ENCODE peak calls at places on chromosomes 5 and 9, in ten cellular contexts. One of them, this sample, is unnamed. For H3K27me3, the result is how much of the 10 kb centered on the place peaks cover.

GRCh38 chr5:111976705-111977104 is 219.7 kb upstream of the NREP start:
- DNase-seq in tibial artery: no peak
- DNase-seq in breast epithelium: no peak
- DNase-seq in PC-3: peak
- DNase-seq in left ventricle myocardium inferior: no peak
- DNase-seq in mammary epithelial cell: no peak
- DNase-seq in SK-N-SH: no peak
- DNase-seq in heart left ventricle: no peak
- DNase-seq in body of pancreas: no peak
- DNase-seq in bronchial epithelial cell: no peak
- DNase-seq in this sample: no peak

GRCh38 chr9:38393128-38393809 is 767 bp downstream of the ALDH1B1 start:
- DNase-seq in mammary epithelial cell: no peak
- DNase-seq in bronchial epithelial cell: no peak
- DNase-seq in breast epithelium: no peak
- DNase-seq in tibial artery: no peak
- DNase-seq in heart left ventricle: no peak
- DNase-seq in SK-N-SH: peak
- DNase-seq in body of pancreas: no peak
- DNase-seq in PC-3: no peak
- DNase-seq in left ventricle myocardium inferior: no peak
- DNase-seq in this sample: no peak

GRCh38 chr5:98106116-98107088 is 667.1 kb upstream of the RGMB start:
- DNase-seq in body of pancreas: no peak
- DNase-seq in breast epithelium: no peak
- DNase-seq in SK-N-SH: no peak
- DNase-seq in bronchial epithelial cell: no peak
- DNase-seq in heart left ventricle: no peak
- DNase-seq in tibial artery: no peak
- DNase-seq in left ventricle myocardium inferior: no peak
- DNase-seq in PC-3: no peak
- DNase-seq in mammary epithelial cell: no peak
- DNase-seq in this sample: no peak

GRCh38 chr9:138076650-138077009 is 199.0 kb downstream of the CACNA1B start:
- DNase-seq in SK-N-SH: peak
- DNase-seq in PC-3: no peak
- DNase-seq in body of pancreas: no peak
- DNase-seq in left ventricle myocardium inferior: no peak
- DNase-seq in heart left ventricle: no peak
- DNase-seq in bronchial epithelial cell: no peak
- DNase-seq in tibial artery: no peak
- DNase-seq in breast epithelium: no peak
- DNase-seq in mammary epithelial cell: no peak
- DNase-seq in this sample: no peak

GRCh38 chr5:113336975-113337374 is 97.8 kb downstream of the TSSK1B start:
- DNase-seq in heart left ventricle: peak
- DNase-seq in breast epithelium: no peak
- DNase-seq in PC-3: peak
- DNase-seq in SK-N-SH: peak
- DNase-seq in body of pancreas: no peak
- DNase-seq in left ventricle myocardium inferior: no peak
- DNase-seq in bronchial epithelial cell: peak
- DNase-seq in mammary epithelial cell: peak
- DNase-seq in tibial artery: peak
- DNase-seq in this sample: no peak

GRCh38 chr5:14399054-14399657 is 182.4 kb upstream of the OTULINL start:
- DNase-seq in PC-3: peak
- DNase-seq in tibial artery: no peak
- DNase-seq in SK-N-SH: peak
- DNase-seq in bronchial epithelial cell: peak
- DNase-seq in mammary epithelial cell: peak
- DNase-seq in body of pancreas: no peak
- DNase-seq in heart left ventricle: no peak
- DNase-seq in breast epithelium: no peak
- DNase-seq in left ventricle myocardium inferior: no peak
- DNase-seq in this sample: peak

GRCh38 chr5:72234265-72234700 is 85.8 kb downstream of the MRPS27 start:
- DNase-seq in left ventricle myocardium inferior: no peak
- DNase-seq in PC-3: peak
- DNase-seq in mammary epithelial cell: peak
- DNase-seq in breast epithelium: no peak
- DNase-seq in SK-N-SH: no peak
- DNase-seq in bronchial epithelial cell: peak
- DNase-seq in heart left ventricle: no peak
- DNase-seq in tibial artery: no peak
- DNase-seq in body of pancreas: no peak
- DNase-seq in this sample: no peak

GRCh38 chr5:82277613-82277986 is 554 bp downstream of the RPS23 start:
- DNase-seq in SK-N-SH: peak
- DNase-seq in heart left ventricle: no peak
- DNase-seq in PC-3: no peak
- DNase-seq in left ventricle myocardium inferior: no peak
- DNase-seq in bronchial epithelial cell: no peak
- DNase-seq in breast epithelium: no peak
- DNase-seq in body of pancreas: no peak
- DNase-seq in mammary epithelial cell: no peak
- DNase-seq in tibial artery: no peak
- DNase-seq in this sample: no peak

GRCh38 chr5:15763754-15764153 is 263.8 kb downstream of the FBXL7 start:
- DNase-seq in PC-3: no peak
- DNase-seq in left ventricle myocardium inferior: no peak
- DNase-seq in bronchial epithelial cell: peak
- DNase-seq in tibial artery: no peak
- DNase-seq in breast epithelium: no peak
- DNase-seq in heart left ventricle: no peak
- DNase-seq in mammary epithelial cell: no peak
- DNase-seq in SK-N-SH: peak
- DNase-seq in body of pancreas: no peak
- DNase-seq in this sample: no peak

GRCh38 chr5:109844695-109845094 is 155.0 kb downstream of the MAN2A1 start:
- DNase-seq in PC-3: peak
- DNase-seq in body of pancreas: no peak
- DNase-seq in bronchial epithelial cell: peak
- DNase-seq in breast epithelium: no peak
- DNase-seq in SK-N-SH: no peak
- DNase-seq in left ventricle myocardium inferior: no peak
- DNase-seq in mammary epithelial cell: peak
- DNase-seq in heart left ventricle: no peak
- DNase-seq in tibial artery: no peak
- DNase-seq in this sample: no peak

GRCh38 chr5:50962934-50963646 is 296.7 kb downstream of the PARP8 start:
- DNase-seq in PC-3: peak
- DNase-seq in body of pancreas: peak
- DNase-seq in left ventricle myocardium inferior: peak
- DNase-seq in mammary epithelial cell: peak
- DNase-seq in breast epithelium: peak
- DNase-seq in SK-N-SH: peak
- DNase-seq in bronchial epithelial cell: peak
- DNase-seq in tibial artery: peak
- DNase-seq in heart left ventricle: peak
- DNase-seq in this sample: peak

GRCh38 chr5:63032343-63032742 is 453.7 kb downstream of the LRRC70 start:
- DNase-seq in heart left ventricle: no peak
- DNase-seq in body of pancreas: no peak
- DNase-seq in PC-3: no peak
- DNase-seq in mammary epithelial cell: no peak
- DNase-seq in left ventricle myocardium inferior: no peak
- DNase-seq in tibial artery: no peak
- DNase-seq in SK-N-SH: no peak
- DNase-seq in bronchial epithelial cell: no peak
- DNase-seq in breast epithelium: no peak
- DNase-seq in this sample: peak

GRCh38 chr9:37902804-37903580 is 935 bp downstream of the SLC25A51 start:
- DNase-seq in body of pancreas: no peak
- DNase-seq in tibial artery: no peak
- DNase-seq in left ventricle myocardium inferior: no peak
- DNase-seq in PC-3: peak
- DNase-seq in mammary epithelial cell: peak
- DNase-seq in SK-N-SH: no peak
- DNase-seq in breast epithelium: no peak
- DNase-seq in bronchial epithelial cell: peak
- DNase-seq in heart left ventricle: no peak
- DNase-seq in this sample: no peak

GRCh38 chr9:90848866-90849265 is 47.2 kb downstream of the SYK start:
- DNase-seq in left ventricle myocardium inferior: no peak
- DNase-seq in bronchial epithelial cell: no peak
- DNase-seq in breast epithelium: no peak
- DNase-seq in PC-3: no peak
- DNase-seq in body of pancreas: no peak
- DNase-seq in tibial artery: no peak
- DNase-seq in SK-N-SH: no peak
- DNase-seq in heart left ventricle: no peak
- DNase-seq in mammary epithelial cell: no peak
- DNase-seq in this sample: no peak

GRCh38 chr9:33320568-33321261 is 30.4 kb downstream of the NFX1 start:
- DNase-seq in bronchial epithelial cell: peak
- DNase-seq in body of pancreas: no peak
- DNase-seq in heart left ventricle: no peak
- DNase-seq in mammary epithelial cell: peak
- DNase-seq in left ventricle myocardium inferior: no peak
- DNase-seq in SK-N-SH: no peak
- DNase-seq in tibial artery: peak
- DNase-seq in PC-3: peak
- DNase-seq in breast epithelium: no peak
- DNase-seq in this sample: no peak

GRCh38 chr5:2756211-2756746 is 4.8 kb upstream of the IRX2 start:
- DNase-seq in heart left ventricle: no peak
- DNase-seq in body of pancreas: no peak
- DNase-seq in bronchial epithelial cell: peak
- DNase-seq in mammary epithelial cell: peak
- DNase-seq in SK-N-SH: no peak
- DNase-seq in left ventricle myocardium inferior: no peak
- DNase-seq in PC-3: peak
- DNase-seq in breast epithelium: peak
- DNase-seq in tibial artery: no peak
- DNase-seq in this sample: peak

GRCh38 chr9:137040568-137040967 is 5.4 kb downstream of the NPDC1 start:
- DNase-seq in mammary epithelial cell: no peak
- DNase-seq in body of pancreas: no peak
- DNase-seq in SK-N-SH: no peak
- DNase-seq in PC-3: no peak
- DNase-seq in heart left ventricle: no peak
- DNase-seq in bronchial epithelial cell: no peak
- DNase-seq in left ventricle myocardium inferior: no peak
- DNase-seq in breast epithelium: no peak
- DNase-seq in tibial artery: no peak
- DNase-seq in this sample: no peak

GRCh38 chr9:33466565-33467495 is 6.9 kb downstream of the NOL6 start:
- DNase-seq in breast epithelium: peak
- DNase-seq in mammary epithelial cell: no peak
- DNase-seq in heart left ventricle: peak
- DNase-seq in tibial artery: peak
- DNase-seq in PC-3: peak
- DNase-seq in SK-N-SH: peak
- DNase-seq in bronchial epithelial cell: no peak
- DNase-seq in body of pancreas: peak
- DNase-seq in left ventricle myocardium inferior: peak
- DNase-seq in this sample: peak

DNA sequence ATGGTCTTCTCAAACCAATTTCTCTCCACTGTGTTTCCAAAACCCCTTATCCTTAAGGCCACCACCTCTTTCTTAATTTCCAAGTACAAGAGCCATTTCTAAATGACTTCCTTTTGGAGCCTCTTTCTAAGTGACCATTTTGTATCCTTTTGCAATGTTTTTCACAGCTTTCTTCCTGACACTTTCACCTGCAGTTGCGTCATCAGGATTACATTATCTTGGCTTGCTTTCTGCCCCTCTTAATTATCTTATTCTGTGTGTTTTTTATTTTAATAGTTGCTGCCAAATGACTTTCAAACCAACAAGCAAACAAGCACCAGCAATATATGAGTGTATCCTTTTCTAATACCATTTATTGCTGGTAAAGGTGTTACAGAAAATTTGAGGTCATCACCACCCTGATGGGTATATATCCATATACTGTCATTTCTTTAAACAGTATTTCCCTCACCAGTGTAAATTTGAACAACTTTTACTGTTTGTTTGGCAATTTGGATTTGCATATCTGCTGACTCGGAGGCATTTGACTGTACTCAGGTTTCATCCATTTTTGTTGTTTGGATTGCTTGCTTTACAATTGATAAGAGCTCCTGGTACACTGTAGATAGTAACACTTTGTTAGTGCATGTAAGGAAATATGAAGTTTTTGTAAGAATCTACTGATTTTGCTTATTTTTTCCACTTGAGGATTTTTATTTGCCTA is 5.4 kb upstream of the ANXA1 start:
- DNase-seq in bronchial epithelial cell: no peak
- DNase-seq in left ventricle myocardium inferior: no peak
- DNase-seq in body of pancreas: no peak
- DNase-seq in PC-3: no peak
- DNase-seq in breast epithelium: no peak
- DNase-seq in SK-N-SH: no peak
- DNase-seq in tibial artery: no peak
- DNase-seq in heart left ventricle: no peak
- DNase-seq in mammary epithelial cell: no peak
- DNase-seq in this sample: no peak
- TF ChIP-seq CTCF in bronchial epithelial cell: no peak
- TF ChIP-seq CTCF in left ventricle myocardium inferior: no peak
- TF ChIP-seq CTCF in body of pancreas: no peak
- TF ChIP-seq CTCF in PC-3: no peak
- TF ChIP-seq CTCF in breast epithelium: no peak
- TF ChIP-seq CTCF in SK-N-SH: no peak
- TF ChIP-seq CTCF in tibial artery: no peak
- TF ChIP-seq CTCF in heart left ventricle: no peak
- TF ChIP-seq CTCF in mammary epithelial cell: no peak
- TF ChIP-seq CTCF in this sample: no peak

GRCh38 chr9:68974431-68974830 is 39.5 kb downstream of the PRKACG start:
- DNase-seq in PC-3: no peak
- DNase-seq in tibial artery: no peak
- DNase-seq in SK-N-SH: no peak
- DNase-seq in heart left ventricle: no peak
- DNase-seq in body of pancreas: no peak
- DNase-seq in breast epithelium: no peak
- DNase-seq in mammary epithelial cell: no peak
- DNase-seq in left ventricle myocardium inferior: no peak
- DNase-seq in bronchial epithelial cell: no peak
- DNase-seq in this sample: no peak
- H3K4me3 ChIP-seq in PC-3: no peak
- H3K4me3 ChIP-seq in tibial artery: peak
- H3K4me3 ChIP-seq in SK-N-SH: no peak
- H3K4me3 ChIP-seq in heart left ventricle: peak
- H3K4me3 ChIP-seq in body of pancreas: no peak
- H3K4me3 ChIP-seq in breast epithelium: no peak
- H3K4me3 ChIP-seq in mammary epithelial cell: no peak
- H3K4me3 ChIP-seq in left ventricle myocardium inferior: peak
- H3K4me3 ChIP-seq in bronchial epithelial cell: no peak
- H3K4me3 ChIP-seq in this sample: no peak

GRCh38 chr9:132577119-132577518 is 5.3 kb upstream of the BARHL1 start:
- DNase-seq in body of pancreas: no peak
- DNase-seq in PC-3: peak
- DNase-seq in tibial artery: no peak
- DNase-seq in bronchial epithelial cell: no peak
- DNase-seq in heart left ventricle: no peak
- DNase-seq in mammary epithelial cell: no peak
- DNase-seq in left ventricle myocardium inferior: no peak
- DNase-seq in SK-N-SH: no peak
- DNase-seq in breast epithelium: no peak
- DNase-seq in this sample: no peak
- H3K27me3 ChIP-seq in body of pancreas: under half
- H3K27me3 ChIP-seq in PC-3: under half
- H3K27me3 ChIP-seq in tibial artery: under half
- H3K27me3 ChIP-seq in bronchial epithelial cell: under half
- H3K27me3 ChIP-seq in heart left ventricle: under half
- H3K27me3 ChIP-seq in mammary epithelial cell: under half
- H3K27me3 ChIP-seq in left ventricle myocardium inferior: half or more
- H3K27me3 ChIP-seq in SK-N-SH: half or more
- H3K27me3 ChIP-seq in breast epithelium: under half
- H3K27me3 ChIP-seq in this sample: under half

GRCh38 chr5:168946363-168946762 is 354.6 kb downstream of the SLIT3 start:
- DNase-seq in heart left ventricle: no peak
- DNase-seq in PC-3: peak
- DNase-seq in bronchial epithelial cell: no peak
- DNase-seq in breast epithelium: no peak
- DNase-seq in SK-N-SH: peak
- DNase-seq in tibial artery: no peak
- DNase-seq in left ventricle myocardium inferior: no peak
- DNase-seq in mammary epithelial cell: no peak
- DNase-seq in body of pancreas: no peak
- DNase-seq in this sample: peak
- TF ChIP-seq CTCF in heart left ventricle: no peak
- TF ChIP-seq CTCF in PC-3: peak
- TF ChIP-seq CTCF in bronchial epithelial cell: no peak
- TF ChIP-seq CTCF in breast epithelium: no peak
- TF ChIP-seq CTCF in SK-N-SH: peak
- TF ChIP-seq CTCF in tibial artery: peak
- TF ChIP-seq CTCF in left ventricle myocardium inferior: peak
- TF ChIP-seq CTCF in mammary epithelial cell: peak
- TF ChIP-seq CTCF in body of pancreas: no peak
- TF ChIP-seq CTCF in this sample: peak

This sample was measured in Caco-2.